ENCODE peak calls at places on chromosomes 16 and 17, in seven cellular contexts. T is C1 segment of cervical spinal cord; J is CD4-positive, CD25-positive, alpha-beta regulatory T cell; H is brain pericyte; P is DMS153; U is M059J; I is HL-60. G is an unnamed sample.

GRCh38 chr17:78383725-78384471 is 5.4 kb downstream of the PGS1 start:
- DNase-seq in H (peak; percentile 92), U (peak; percentile 94), T (peak; percentile 6), I (peak; percentile 95), P (no peak), J (peak; percentile 71), G (no peak)

GRCh38 chr16:89917773-89918452 is 749 bp upstream of the MC1R start:
- DNase-seq in U (peak; percentile 96), T (no peak), I (peak; percentile 70), P (peak; percentile 90), J (peak; percentile 93), H (no peak), G (peak; percentile 30)

GRCh38 chr16:74100405-74101316 is 196.0 kb upstream of the PSMD7 start:
- DNase-seq in T (no peak), I (no peak), J (no peak), U (no peak), P (peak; percentile 77), H (no peak), G (no peak)

GRCh38 chr17:18002171-18002570 is 29.5 kb downstream of the DRC3 start:
- DNase-seq in J (no peak), H (no peak), P (no peak), I (no peak), U (no peak), T (no peak), G (no peak)

GRCh38 chr17:3800362-3801042 is 486 bp downstream of the ITGAE start:
- DNase-seq in I (no peak), P (no peak), U (no peak), T (no peak), H (no peak), J (no peak), G (no peak)

GRCh38 chr17:70848785-70849184 is 679.5 kb downstream of the KCNJ2 start:
- DNase-seq in H (peak; percentile 55), P (no peak), T (no peak), U (peak; percentile 54), J (no peak), I (no peak), G (no peak)

GRCh38 chr17:28958820-28959455 is 7.6 kb upstream of the PHF12 start:
- DNase-seq in H (no peak), P (no peak), I (no peak), J (no peak), U (no peak), T (no peak), G (no peak)

GRCh38 chr17:6797718-6798351 is 21.8 kb downstream of the FBXO39 start:
- DNase-seq in J (no peak), T (no peak), P (no peak), I (no peak), U (no peak), H (no peak), G (no peak)

GRCh38 chr17:79781012-79781665 is 3.2 kb downstream of the CBX2 start:
- DNase-seq in I (no peak), J (no peak), P (no peak), H (no peak), T (no peak), U (no peak), G (no peak)

GRCh38 chr17:42275527-42276358 is 448 bp downstream of the STAT5B start:
- DNase-seq in U (peak; percentile 46), I (no peak), T (peak; percentile 47), J (peak; percentile 50), H (no peak), P (no peak), G (no peak)

GRCh38 chr16:14181371-14182050 is 110.4 kb downstream of the MRTFB start:
- DNase-seq in U (peak; percentile 46), P (no peak), I (no peak), J (no peak), T (no peak), H (no peak), G (no peak)

GRCh38 chr17:45093444-45094110 is 32.5 kb downstream of the NMT1 start:
- DNase-seq in U (peak; percentile 18), H (no peak), I (no peak), T (no peak), P (no peak), J (no peak), G (no peak)

GRCh38 chr17:59151591-59151990 is 3.4 kb downstream of the SKA2 start:
- DNase-seq in T (no peak), I (no peak), P (no peak), U (no peak), J (no peak), H (no peak), G (no peak)

GRCh38 chr16:35692824-35693223 is 2233.4 kb downstream of the TP53TG3F start:
- DNase-seq in I (no peak), P (no peak), U (no peak), J (no peak), T (no peak), H (no peak), G (no peak)

GRCh38 chr17:49746791-49747490 is 17.0 kb downstream of the FAM117A start:
- DNase-seq in I (no peak), U (no peak), J (peak; percentile 77), H (no peak), P (peak; percentile 3), T (no peak), G (no peak)

GRCh38 chr16:12111819-12112218 is 135.3 kb downstream of the SNX29 start:
- DNase-seq in H (no peak), I (no peak), P (no peak), T (no peak), U (no peak), J (no peak), G (no peak)

GRCh38 chr17:45021607-45022287 is 29.7 kb downstream of the DCAKD start:
- DNase-seq in U (peak; percentile 47), P (no peak), T (peak; percentile 24), J (peak; percentile 63), H (no peak), I (peak; percentile 44), G (peak; percentile 42)

GRCh38 chr16:6335072-6335471 is 997.6 kb upstream of the RBFOX1 start:
- DNase-seq in U (no peak), I (no peak), P (no peak), T (no peak), H (no peak), J (peak; percentile 2), G (no peak)

GRCh38 chr17:50640701-50641338 is 6.1 kb downstream of the ABCC3 start:
- DNase-seq in P (no peak), T (no peak), J (no peak), U (peak; percentile 61), H (no peak), I (peak; percentile 49), G (no peak)

GRCh38 chr17:21089145-21089544 is 37.6 kb upstream of the DHRS7B start:
- DNase-seq in U (peak; percentile 68), P (no peak), I (no peak), H (no peak), J (no peak), T (no peak), G (no peak)

GRCh38 chr17:48791128-48792032 is 25.6 kb downstream of the TTLL6 start:
- DNase-seq in P (peak; percentile 71), I (peak; percentile 60), U (peak; percentile 92), J (peak; percentile 31), H (peak; percentile 31), T (no peak), G (no peak)

GRCh38 chr17:4142107-4142900 is 526 bp downstream of the ZZEF1 start:
- DNase-seq in T (no peak), P (no peak), H (no peak), J (peak; percentile 51), I (no peak), U (peak; percentile 43), G (no peak)

GRCh38 chr16:24883714-24884151 is 38.0 kb downstream of the SLC5A11 start:
- DNase-seq in U (no peak), I (no peak), H (no peak), T (no peak), P (no peak), J (no peak), G (no peak)

GRCh38 chr16:88804552-88805339 is 1.2 kb downstream of the CDT1 start:
- DNase-seq in T (no peak), P (peak; percentile 23), I (no peak), J (peak; percentile 54), H (no peak), U (no peak), G (peak; percentile 37)

GRCh38 chr17:81173761-81174160 is 7.7 kb upstream of the AATK start:
- DNase-seq in H (no peak), P (no peak), U (no peak), I (no peak), J (no peak), T (no peak), G (no peak)

GRCh38 chr17:17886747-17887146 is 50.0 kb upstream of the SREBF1 start:
- DNase-seq in U (no peak), H (no peak), I (no peak), J (no peak), P (no peak), T (no peak), G (no peak)

G was measured in NCI-H1105.